ENCODE peak calls at places on chromosomes 16 and 17, in seven cellular contexts. R, O, M, N, P, T and V are unnamed samples.

GRCh38 chr16:72124148-72124547 is 30.5 kb downstream of the DHX38 start:
- DNase-seq in R (no peak), N (no peak), P (no peak), M (no peak), T (no peak), O (no peak), V (no peak)

GRCh38 chr17:76957600-76958464 is 89.6 kb downstream of the MGAT5B start:
- DNase-seq in M (peak), O (no peak), N (peak), P (no peak), T (no peak), R (peak), V (peak)

GRCh38 chr16:54933281-54934150 is 2.9 kb downstream of the IRX5 start:
- DNase-seq in R (no peak), P (no peak), O (no peak), M (no peak), N (peak), T (no peak), V (no peak)

GRCh38 chr16:70594569-70594968 is 51.8 kb upstream of the IL34 start:
- DNase-seq in T (peak), N (no peak), M (no peak), O (no peak), P (no peak), R (no peak), V (no peak)

GRCh38 chr17:75110307-75110937 is 653 bp downstream of the ARMC7 start:
- DNase-seq in P (no peak), T (no peak), M (no peak), O (no peak), N (peak), R (peak), V (no peak)

GRCh38 chr17:185445-186138 is 4.1 kb upstream of the DOC2B start:
- DNase-seq in T (no peak), N (no peak), R (no peak), O (no peak), P (no peak), M (no peak), V (no peak)

GRCh38 chr16:23578096-23578830 is 17.9 kb downstream of the NDUFAB1 start:
- DNase-seq in T (no peak), O (no peak), M (no peak), P (peak), R (no peak), N (no peak), V (no peak)

GRCh38 chr17:43713494-43714162 is 45.0 kb downstream of the SOST start:
- DNase-seq in P (no peak), M (no peak), O (no peak), T (peak), R (no peak), N (peak), V (no peak)

GRCh38 chr16:71358464-71359031 is at the start of gene CALB2:
- DNase-seq in O (peak), M (peak), P (peak), R (peak), N (peak), T (peak), V (peak)

GRCh38 chr16:77233799-77234502 is 34.7 kb downstream of the SYCE1L start:
- DNase-seq in P (no peak), M (no peak), T (no peak), R (no peak), O (no peak), N (no peak), V (no peak)

GRCh38 chr17:2336215-2337151 is at the start of gene TSR1:
- DNase-seq in O (peak), P (peak), M (peak), T (peak), R (peak), N (peak), V (peak)

DNA sequence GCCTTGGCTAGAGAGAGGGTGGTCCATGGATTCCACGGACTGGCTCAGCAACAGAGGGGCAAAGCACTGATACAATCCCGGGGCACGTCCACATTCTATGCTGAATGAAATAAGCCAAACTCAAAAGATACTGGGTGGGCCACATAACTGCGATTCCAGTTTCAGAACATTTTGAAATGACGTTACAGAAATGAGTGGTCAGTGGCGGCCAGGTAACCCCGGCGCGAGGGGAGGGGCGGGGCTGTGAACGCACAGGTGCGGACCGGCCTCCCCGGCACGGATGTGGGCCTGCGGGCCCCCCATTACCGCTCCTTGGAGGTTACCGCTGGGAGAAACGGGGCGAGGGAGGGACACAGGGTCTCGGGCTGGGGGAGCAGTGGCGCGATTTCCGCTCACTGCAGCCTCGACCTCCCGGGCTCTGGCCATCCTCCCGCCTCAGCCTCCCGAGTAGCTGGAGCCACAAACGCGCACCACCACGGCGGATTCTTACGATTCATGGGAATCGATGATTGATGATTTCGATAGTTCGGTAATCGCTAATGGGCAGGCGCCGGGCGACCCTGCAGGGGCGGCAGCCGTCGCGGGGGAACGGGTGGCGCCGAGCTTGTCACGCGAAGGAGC is 559 bp downstream of the MVD start:
- DNase-seq in T (no peak), N (peak), P (no peak), O (no peak), R (peak), M (no peak), V (no peak)
- H3K27ac ChIP-seq in T (peak), N (no peak), P (peak), O (peak), R (peak), M (peak), V (peak)

DNA sequence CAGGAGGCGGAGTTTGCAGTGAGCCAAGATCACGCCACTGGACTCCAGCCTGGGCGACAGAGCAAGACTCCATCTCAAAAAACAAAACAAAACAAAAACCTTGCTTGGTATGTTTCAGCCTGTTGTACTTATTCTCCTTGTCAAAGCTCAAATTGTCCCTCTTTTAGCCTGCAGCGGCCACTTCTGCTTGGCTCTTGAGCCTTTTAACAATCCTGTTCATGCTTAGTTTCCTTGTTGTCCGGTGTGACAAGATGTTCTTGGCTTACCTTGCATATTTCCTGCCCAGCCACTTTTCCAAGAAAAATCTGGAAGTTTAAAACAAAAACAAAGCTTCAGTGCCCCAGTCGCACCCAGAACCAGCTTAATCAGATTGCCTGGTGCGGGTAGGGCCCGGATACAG is 81.0 kb downstream of the ABCC1 start:
- DNase-seq in O (no peak), M (no peak), R (no peak), P (no peak), T (no peak), N (no peak), V (no peak)
- TF ChIP-seq CTCF in O (no peak), M (no peak), R (no peak), P (no peak), T (no peak), N (no peak), V (no peak)

GRCh38 chr17:47427985-47428384 is 102.9 kb upstream of the NPEPPS start:
- DNase-seq in P (no peak), N (no peak), O (no peak), R (no peak), M (no peak), T (no peak), V (no peak)
- H3K4me3 ChIP-seq in P (no peak), N (no peak), O (no peak), R (no peak), M (no peak), T (no peak), V (no peak)

GRCh38 chr16:10428433-10429168 is 42.7 kb downstream of the ATF7IP2 start:
- DNase-seq in T (no peak), M (no peak), O (no peak), R (no peak), N (no peak), P (no peak), V (no peak)
- H3K27ac ChIP-seq in T (no peak), M (no peak), O (no peak), R (no peak), N (no peak), P (no peak), V (no peak)

GRCh38 chr16:1258218-1258587 is 2.3 kb downstream of the TPSD1 start:
- DNase-seq in N (no peak), P (no peak), T (no peak), M (no peak), O (no peak), R (no peak), V (no peak)

GRCh38 chr16:1258906-1259759 is 3.3 kb downstream of the TPSD1 start:
- DNase-seq in P (no peak), R (no peak), O (no peak), M (no peak), T (no peak), N (peak), V (no peak)

GRCh38 chr16:1257561-1258217 is 1.8 kb downstream of the TPSD1 start:
- DNase-seq in O (no peak), R (no peak), M (no peak), N (no peak), P (no peak), T (no peak), V (no peak)

GRCh38 chr16:1259760-1260068 is 3.8 kb downstream of the TPSD1 start:
- DNase-seq in T (no peak), O (no peak), P (no peak), M (no peak), N (no peak), R (no peak), V (no peak)

GRCh38 chr16:1256874-1257322 is 1.0 kb downstream of the TPSD1 start:
- DNase-seq in T (no peak), N (no peak), O (no peak), M (no peak), R (no peak), P (no peak), V (no peak)
- TF ChIP-seq CTCF in T (no peak), N (no peak), O (no peak), M (no peak), R (no peak), P (no peak), V (no peak)